ENCODE peak calls at places on chromosomes 12 and 14, in five cellular contexts. W, U, X, F and B are unnamed samples.

GRCh38 chr12:79409562-79409961 is 281.2 kb downstream of the PAWR start:
- DNase-seq in U (no peak), F (no peak), W (no peak), X (no peak), B (no peak)

GRCh38 chr12:117328556-117329100 is 32.8 kb downstream of the NOS1 start:
- DNase-seq in W (no peak), U (no peak), X (no peak), F (no peak), B (peak)

GRCh38 chr12:16606201-16606849 is 363 bp upstream of the LMO3 start:
- DNase-seq in U (no peak), F (no peak), W (peak), X (no peak), B (no peak)

GRCh38 chr14:46034305-46034704 is 617.3 kb downstream of the RPL10L start:
- DNase-seq in X (no peak), F (no peak), U (no peak), W (peak), B (no peak)

GRCh38 chr12:57616383-57617101 is 5.3 kb downstream of the ARHGEF25 start:
- DNase-seq in F (no peak), X (no peak), W (no peak), U (no peak), B (no peak)

GRCh38 chr14:21107360-21107781 is 6.5 kb downstream of the TMEM253 start:
- DNase-seq in W (no peak), F (no peak), U (no peak), X (no peak), B (no peak)

GRCh38 chr14:21058903-21059302 is 1.3 kb downstream of the RNASE8 start:
- DNase-seq in U (no peak), W (no peak), X (no peak), F (no peak), B (no peak)

GRCh38 chr14:65159281-65160062 is 57.2 kb upstream of the MAX start:
- DNase-seq in U (no peak), F (no peak), X (no peak), W (no peak), B (no peak)

GRCh38 chr12:4444031-4444430 is 1.6 kb downstream of the FGF6 start:
- DNase-seq in X (no peak), W (no peak), F (no peak), U (no peak), B (no peak)

GRCh38 chr12:113935459-113935858 is 30.7 kb downstream of the RBM19 start:
- DNase-seq in U (no peak), W (no peak), X (no peak), F (no peak), B (no peak)

GRCh38 chr12:82461393-82461792 is 103.1 kb downstream of the METTL25 start:
- DNase-seq in W (no peak), U (no peak), F (no peak), X (no peak), B (no peak)

GRCh38 chr14:69484444-69485113 is at the start of gene PLEKHD1:
- DNase-seq in W (peak), F (no peak), U (no peak), X (no peak), B (no peak)

DNA sequence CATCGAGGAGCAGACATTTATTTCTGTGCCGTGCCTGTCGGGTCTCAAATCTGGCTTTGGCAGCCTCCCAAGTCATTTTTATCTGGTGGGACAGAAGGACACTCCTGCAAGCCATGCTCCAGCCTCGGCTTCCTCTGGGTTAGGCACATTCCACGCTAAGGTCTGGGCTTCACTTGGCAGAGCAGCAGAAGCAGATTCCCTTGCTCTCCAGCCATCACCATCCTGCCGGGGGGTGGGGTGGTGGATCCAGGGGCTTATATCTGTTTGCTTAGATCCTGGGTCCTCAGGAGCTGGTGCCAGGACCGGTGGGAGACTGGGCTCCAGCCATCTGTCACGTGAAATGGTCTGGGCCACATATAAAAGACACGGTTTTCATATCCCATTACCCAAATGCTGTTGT is 69.8 kb upstream of the PRMT8 start:
- DNase-seq in U (no peak), X (no peak), W (no peak), F (no peak), B (no peak)
- H3K4me3 ChIP-seq in U (no peak), X (no peak), W (no peak), F (no peak), B (no peak)

GRCh38 chr14:22766457-22767322 is at the start of gene OXA1L:
- DNase-seq in X (peak), W (peak), U (peak), F (peak), B (peak)

GRCh38 chr14:22768947-22769346 is 2.5 kb downstream of the OXA1L start:
- DNase-seq in W (no peak), F (no peak), U (no peak), X (no peak), B (no peak)

GRCh38 chr14:22764382-22764781 is 2.1 kb upstream of the OXA1L start:
- DNase-seq in W (no peak), F (no peak), U (no peak), X (peak), B (no peak)

GRCh38 chr14:22769369-22769768 is 2.9 kb downstream of the OXA1L start:
- DNase-seq in F (no peak), X (no peak), W (no peak), U (no peak), B (no peak)

GRCh38 chr14:22767323-22767589 is 768 bp downstream of the OXA1L start:
- DNase-seq in X (no peak), F (no peak), W (no peak), U (no peak), B (no peak)
- H3K27ac ChIP-seq in X (peak), F (peak), W (no peak), U (peak), B (peak)

GRCh38 chr12:12608557-12608957 is 3.1 kb upstream of the CREBL2 start:
- DNase-seq in F (no peak), W (no peak), X (no peak), U (no peak), B (no peak)
- TF ChIP-seq CTCF in F (no peak), W (no peak), X (peak), U (no peak), B (no peak)

DNA sequence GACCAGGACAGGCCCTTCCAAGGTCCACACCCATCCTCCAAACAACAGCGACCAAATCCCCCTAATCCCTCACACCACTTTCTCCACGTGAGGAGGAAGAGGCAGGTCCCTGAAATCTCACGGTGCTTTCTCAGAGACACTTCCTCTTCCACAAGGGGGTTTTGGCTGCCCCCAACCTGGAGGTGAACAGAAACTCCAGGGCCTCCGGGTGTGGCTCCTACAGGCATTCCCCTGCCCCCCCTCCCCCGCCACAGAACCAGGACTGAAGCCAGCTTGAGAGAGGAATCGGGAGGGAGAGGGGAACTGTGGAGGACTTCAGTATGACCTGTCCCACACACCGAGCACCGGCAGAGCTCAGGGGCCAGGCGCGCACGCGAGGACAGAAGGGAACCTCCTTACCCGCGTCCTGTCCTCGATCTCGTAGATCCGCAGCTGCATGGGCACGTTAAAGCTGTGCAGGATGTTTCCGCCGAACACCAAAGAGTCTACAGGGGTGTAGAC is 60.2 kb downstream of the KDM2B start:
- DNase-seq in U (no peak), W (no peak), X (no peak), F (no peak), B (no peak)
- H3K4me3 ChIP-seq in U (no peak), W (no peak), X (no peak), F (no peak), B (no peak)

DNA sequence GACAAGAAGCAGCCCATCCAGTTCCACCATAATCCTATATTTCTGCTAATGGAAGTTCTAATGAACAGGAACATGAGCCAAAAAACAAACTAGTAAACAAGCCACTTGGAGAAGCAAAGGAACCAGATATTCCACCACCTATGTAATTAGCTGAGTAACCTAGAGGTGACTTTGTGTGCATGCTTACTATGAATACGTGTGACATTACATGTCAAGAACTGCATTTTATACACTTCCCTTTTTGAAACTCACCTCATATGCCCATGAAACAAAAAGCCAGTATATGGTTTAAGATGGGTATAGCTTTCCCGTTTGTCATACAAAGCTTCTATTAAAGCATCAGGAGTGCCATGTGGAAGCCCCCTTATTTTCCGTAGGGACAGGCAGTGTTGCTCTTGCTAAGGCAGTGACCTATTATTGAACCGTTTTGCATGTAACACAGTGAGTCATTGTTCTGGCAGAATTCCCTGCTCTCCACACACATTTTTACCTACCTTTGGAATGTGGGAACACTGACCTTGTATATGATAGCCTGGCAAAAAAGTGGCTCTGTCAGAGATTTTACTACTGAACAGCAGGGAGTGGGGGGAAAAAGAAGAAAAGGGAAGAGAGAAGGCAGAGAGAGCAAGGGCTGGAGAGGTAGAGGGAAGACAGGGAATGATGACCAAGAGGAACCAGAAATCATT is 34.8 kb upstream of the FRMD6 start:
- DNase-seq in U (no peak), W (no peak), X (no peak), F (no peak), B (no peak)
- H3K27ac ChIP-seq in U (no peak), W (no peak), X (no peak), F (no peak), B (no peak)